ENCODE peak calls at places on chromosomes 4 and X, in eight cellular contexts. G, E, D, C, Y, W, M and Q are unnamed samples.

GRCh38 chrX:2933125-2933900 is 4.2 kb upstream of the ARSD start:
- DNase-seq in G (no peak), E (no peak), D (no peak), C (no peak), Y (no peak), W (no peak), M (no peak), Q (peak; percentile 4)

GRCh38 chr4:14110407-14110806 is 482.9 kb upstream of the BOD1L1 start:
- DNase-seq in G (peak; percentile 65), E (no peak), D (no peak), C (no peak), Y (peak; percentile 20), W (peak; percentile 85), M (no peak), Q (no peak)

GRCh38 chr4:165505991-165506779 is 127.4 kb downstream of the CPE start:
- DNase-seq in G (peak; percentile 86), E (no peak), D (peak; percentile 69), C (no peak), Y (no peak), W (peak; percentile 30), M (no peak), Q (no peak)

GRCh38 chr4:21948347-21949072 is at the start of gene KCNIP4:
- DNase-seq in G (peak; percentile 27), E (no peak), D (no peak), C (peak; percentile 83), Y (no peak), W (no peak), M (no peak), Q (no peak)

GRCh38 chrX:56975611-56976010 is 19.7 kb downstream of the SPIN3 start:
- DNase-seq in G (no peak), E (no peak), D (no peak), C (peak; percentile 2), Y (no peak), W (no peak), M (no peak), Q (peak; percentile 5)

GRCh38 chr4:35151816-35152572 is 1092.3 kb downstream of the ARAP2 start:
- DNase-seq in G (no peak), E (no peak), D (peak; percentile 32), C (peak; percentile 63), Y (peak; percentile 29), W (no peak), M (peak; percentile 19), Q (no peak)

GRCh38 chrX:47915886-47916493 is 79.3 kb downstream of the ZNF81 start:
- DNase-seq in G (no peak), E (no peak), D (no peak), C (no peak), Y (no peak), W (no peak), M (no peak), Q (no peak)

GRCh38 chrX:153304988-153305736 is 16.4 kb downstream of the PNMA6F start:
- DNase-seq in G (no peak), E (no peak), D (no peak), C (no peak), Y (no peak), W (no peak), M (no peak), Q (no peak)

GRCh38 chrX:41478397-41478911 is 31.3 kb downstream of the NYX start:
- DNase-seq in G (peak; percentile 15), E (no peak), D (no peak), C (no peak), Y (no peak), W (no peak), M (no peak), Q (no peak)

GRCh38 chr4:11496313-11496956 is 67.7 kb upstream of the HS3ST1 start:
- DNase-seq in G (no peak), E (peak; percentile 85), D (no peak), C (peak; percentile 4), Y (no peak), W (peak; percentile 15), M (no peak), Q (no peak)

GRCh38 chr4:40524642-40525041 is 105.0 kb downstream of the RBM47 start:
- DNase-seq in G (peak; percentile 93), E (no peak), D (no peak), C (no peak), Y (no peak), W (peak; percentile 61), M (no peak), Q (no peak)

GRCh38 chr4:28444886-28445496 is 1584.3 kb downstream of the STIM2 start:
- DNase-seq in G (peak; percentile 20), E (no peak), D (no peak), C (no peak), Y (no peak), W (peak; percentile 56), M (no peak), Q (no peak)

GRCh38 chr4:139606600-139607301 is 50.7 kb upstream of the SETD7 start:
- DNase-seq in G (peak; percentile 44), E (no peak), D (no peak), C (no peak), Y (peak; percentile 86), W (peak; percentile 70), M (peak; percentile 19), Q (peak; percentile 13)

GRCh38 chrX:66915893-66916292 is 277.0 kb upstream of the EDA2R start:
- DNase-seq in G (no peak), E (no peak), D (no peak), C (peak; percentile 4), Y (no peak), W (no peak), M (no peak), Q (no peak)

GRCh38 chrX:43581167-43581566 is 74.9 kb upstream of the MAOA start:
- DNase-seq in G (no peak), E (peak; percentile 44), D (no peak), C (no peak), Y (no peak), W (no peak), M (no peak), Q (no peak)

GRCh38 chr4:164997324-164997723 is 19.9 kb upstream of the TRIM61 start:
- DNase-seq in G (peak; percentile 4), E (no peak), D (peak; percentile 16), C (no peak), Y (peak; percentile 17), W (no peak), M (no peak), Q (no peak)

GRCh38 chrX:32170481-32170880 is 1040.9 kb downstream of the DMD start:
- DNase-seq in G (no peak), E (no peak), D (no peak), C (no peak), Y (no peak), W (no peak), M (no peak), Q (no peak)
- H3K4me2 ChIP-seq in G (no peak overlapping the region), E (no peak overlapping the region), D (no peak overlapping the region), C (no peak overlapping the region), Y (no peak overlapping the region), W (no peak overlapping the region), M (no peak overlapping the region), Q (no peak overlapping the region)

GRCh38 chrX:37910186-37910585 is 62.8 kb upstream of the DYNLT3 start:
- DNase-seq in G (no peak), E (no peak), D (no peak), C (no peak), Y (no peak), W (no peak), M (no peak), Q (no peak)

GRCh38 chrX:37912286-37912685 is 64.9 kb upstream of the DYNLT3 start:
- DNase-seq in G (peak; percentile 11), E (peak; percentile 32), D (no peak), C (no peak), Y (no peak), W (no peak), M (no peak), Q (no peak)

GRCh38 chrX:37918703-37919102 is 71.3 kb upstream of the DYNLT3 start:
- DNase-seq in G (no peak), E (no peak), D (no peak), C (no peak), Y (no peak), W (no peak), M (no peak), Q (no peak)

GRCh38 chrX:37918168-37918567 is 70.8 kb upstream of the DYNLT3 start:
- DNase-seq in G (no peak), E (no peak), D (no peak), C (no peak), Y (no peak), W (no peak), M (no peak), Q (no peak)

GRCh38 chrX:37912797-37913196 is 65.4 kb upstream of the DYNLT3 start:
- DNase-seq in G (no peak), E (no peak), D (no peak), C (no peak), Y (no peak), W (no peak), M (no peak), Q (no peak)
- H3K4me2 ChIP-seq in G (no peak overlapping the region), E (no peak overlapping the region), D (no peak overlapping the region), C (no peak overlapping the region), Y (peak overlapping the region; percentile 16), W (no peak overlapping the region), M (no peak overlapping the region), Q (no peak overlapping the region)

GRCh38 chrX:53260836-53261235 is 20.5 kb downstream of the IQSEC2 start:
- DNase-seq in G (no peak), E (no peak), D (no peak), C (no peak), Y (no peak), W (no peak), M (no peak), Q (no peak)
- H3K4me2 ChIP-seq in G (no peak overlapping the region), E (no peak overlapping the region), D (no peak overlapping the region), C (no peak overlapping the region), Y (no peak overlapping the region), W (no peak overlapping the region), M (no peak overlapping the region), Q (no peak overlapping the region)

GRCh38 chrX:118525146-118525725 is 29.6 kb downstream of the DOCK11 start:
- DNase-seq in G (no peak), E (no peak), D (no peak), C (no peak), Y (no peak), W (no peak), M (no peak), Q (no peak)

GRCh38 chrX:118526149-118526548 is 30.5 kb downstream of the DOCK11 start:
- DNase-seq in G (no peak), E (no peak), D (no peak), C (no peak), Y (no peak), W (no peak), M (no peak), Q (no peak)

GRCh38 chrX:118530537-118530936 is 34.9 kb downstream of the DOCK11 start:
- DNase-seq in G (peak; percentile 65), E (no peak), D (no peak), C (no peak), Y (no peak), W (peak; percentile 48), M (no peak), Q (no peak)

GRCh38 chrX:118524344-118524743 is 28.7 kb downstream of the DOCK11 start:
- DNase-seq in G (no peak), E (no peak), D (no peak), C (no peak), Y (no peak), W (no peak), M (no peak), Q (no peak)

DNA sequence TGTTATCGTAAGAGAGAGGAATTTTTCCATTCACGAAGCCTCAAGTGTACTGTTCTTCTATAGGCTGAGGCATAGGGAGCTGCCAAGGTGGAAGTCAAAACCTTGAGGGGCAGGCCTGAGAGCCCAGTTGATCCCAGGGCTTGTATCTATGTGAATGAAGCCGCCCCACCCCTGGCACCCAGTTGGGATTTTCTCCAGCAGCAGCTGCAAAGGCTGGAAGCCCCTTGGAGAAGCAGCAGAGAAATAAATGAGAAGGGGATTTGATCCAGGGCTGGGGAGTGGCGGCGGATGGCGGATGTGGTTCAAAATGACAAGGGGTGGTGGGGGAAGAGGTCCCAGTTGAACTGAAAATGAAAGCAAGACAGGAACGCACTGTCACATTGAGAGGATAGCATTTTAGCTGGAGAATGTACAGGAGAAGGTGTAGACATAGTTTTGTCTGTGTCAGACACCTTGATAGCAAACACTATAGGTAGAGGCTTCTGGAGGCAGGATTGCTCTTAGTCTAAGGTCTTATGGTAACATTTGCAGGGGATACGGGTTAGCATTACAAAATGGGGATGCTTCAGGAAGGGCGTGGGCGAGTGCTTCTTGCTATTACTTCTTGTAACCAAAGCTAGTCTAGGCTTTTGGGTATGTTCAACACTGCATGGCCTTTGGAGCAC is 32.6 kb downstream of the DOCK11 start:
- DNase-seq in G (no peak), E (no peak), D (no peak), C (no peak), Y (no peak), W (no peak), M (no peak), Q (peak; percentile 73)
- H3K4me2 ChIP-seq in G (no peak overlapping the region), E (no peak overlapping the region), D (no peak overlapping the region), C (no peak overlapping the region), Y (no peak overlapping the region), W (no peak overlapping the region), M (no peak overlapping the region), Q (peak overlapping the region; percentile 78)